ENCODE peak calls at places on chromosome 5, in seven cellular contexts. I, D, T, O, C, G and P are unnamed samples.

GRCh38 chr5:141172381-141173204 is at the start of gene PCDHB7:
- DNase-seq in D (no peak), I (no peak), O (no peak), T (no peak), G (no peak), C (peak), P (no peak)

GRCh38 chr5:135447298-135447929 is at the start of gene DCANP1:
- DNase-seq in C (no peak), D (peak), O (no peak), G (no peak), T (no peak), I (no peak), P (no peak)

GRCh38 chr5:109928046-109928445 is 238.3 kb downstream of the MAN2A1 start:
- DNase-seq in G (no peak), D (no peak), O (no peak), T (no peak), C (no peak), I (no peak), P (no peak)

GRCh38 chr5:57184322-57184721 is 10.5 kb downstream of the GPBP1 start:
- DNase-seq in I (no peak), G (no peak), D (no peak), O (no peak), T (no peak), C (no peak), P (no peak)

GRCh38 chr5:84059672-84060071 is 325.0 kb downstream of the EDIL3 start:
- DNase-seq in I (no peak), T (no peak), O (no peak), C (no peak), D (no peak), G (no peak), P (no peak)

GRCh38 chr5:174340221-174340620 is 294.7 kb downstream of the NSG2 start:
- DNase-seq in C (no peak), D (no peak), I (no peak), O (no peak), G (no peak), T (peak), P (no peak)

GRCh38 chr5:96079075-96079474 is 117.4 kb upstream of the ELL2 start:
- DNase-seq in I (no peak), O (peak), D (no peak), G (no peak), C (no peak), T (peak), P (no peak)

GRCh38 chr5:54455413-54456157 is at the start of gene HSPB3:
- DNase-seq in O (no peak), I (no peak), G (peak), C (no peak), D (no peak), T (peak), P (no peak)

GRCh38 chr5:35404701-35405100 is 174.4 kb upstream of the PRLR start:
- DNase-seq in I (no peak), D (no peak), C (no peak), O (no peak), G (no peak), T (no peak), P (no peak)